ENCODE peak calls at places on chromosomes 2 and 18, in six cellular contexts. I is kidney epithelial cell, O is AG10803, V is aorta, F is adipocyte, K is Peyer's patch. Z is an unnamed sample.

GRCh38 chr18:58195278-58195721 is 151.3 kb downstream of the NEDD4L start:
- DNase-seq in I (no peak), O (no peak), V (peak), F (no peak), K (peak), Z (peak)

GRCh38 chr2:56184500-56184996 is 758 bp downstream of the CCDC85A start:
- DNase-seq in I (no peak), O (no peak), V (no peak), F (peak), K (peak), Z (no peak)

GRCh38 chr2:148540022-148540421 is 104.5 kb upstream of the EPC2 start:
- DNase-seq in I (no peak), O (no peak), V (peak), F (no peak), K (no peak), Z (no peak)

GRCh38 chr18:12438257-12438656 is 30.5 kb downstream of the PRELID3A start:
- DNase-seq in I (no peak), O (no peak), V (no peak), F (no peak), K (no peak), Z (no peak)

GRCh38 chr2:43692428-43692994 is 16.3 kb upstream of the C1GALT1C1L start:
- DNase-seq in I (no peak), O (no peak), V (no peak), F (no peak), K (no peak), Z (peak)

GRCh38 chr18:74745658-74746403 is 148.2 kb downstream of the ZNF407 start:
- DNase-seq in I (peak), O (peak), V (no peak), F (peak), K (no peak), Z (peak)

GRCh38 chr2:65675350-65675749 is 243.0 kb upstream of the SPRED2 start:
- DNase-seq in I (no peak), O (no peak), V (no peak), F (no peak), K (no peak), Z (no peak)

GRCh38 chr2:170816499-170817246 is at the start of gene GAD1:
- DNase-seq in I (no peak), O (peak), V (peak), F (peak), K (peak), Z (peak)

GRCh38 chr2:160474891-160475795 is 18.5 kb downstream of the RBMS1 start:
- DNase-seq in I (no peak), O (no peak), V (no peak), F (no peak), K (no peak), Z (peak)

DNA sequence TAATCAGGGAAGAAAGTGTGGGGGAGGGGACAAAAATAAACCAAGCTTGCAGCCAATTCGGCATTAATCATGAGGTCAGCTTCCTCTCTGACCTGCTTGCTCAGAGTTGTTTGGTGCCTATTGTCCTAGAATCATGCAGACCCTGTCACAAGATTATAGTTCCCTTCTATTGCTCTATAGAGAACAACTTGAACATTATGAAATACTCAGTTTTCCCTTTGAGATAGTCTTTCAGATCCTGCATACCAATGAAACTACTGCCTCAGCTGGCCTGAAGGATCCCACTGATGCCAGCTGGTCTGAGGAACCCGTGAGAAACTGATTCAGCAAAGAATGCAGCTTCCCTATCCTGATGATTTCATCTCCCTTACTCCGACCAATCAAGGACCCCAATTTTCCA is 955 bp upstream of the BBS5 start:
- DNase-seq in I (no peak), O (peak), V (peak), F (peak), K (no peak), Z (peak)
- H3K4me3 ChIP-seq in I (no peak), O (no peak), V (no peak), F (peak), K (no peak), Z (no peak)

DNA sequence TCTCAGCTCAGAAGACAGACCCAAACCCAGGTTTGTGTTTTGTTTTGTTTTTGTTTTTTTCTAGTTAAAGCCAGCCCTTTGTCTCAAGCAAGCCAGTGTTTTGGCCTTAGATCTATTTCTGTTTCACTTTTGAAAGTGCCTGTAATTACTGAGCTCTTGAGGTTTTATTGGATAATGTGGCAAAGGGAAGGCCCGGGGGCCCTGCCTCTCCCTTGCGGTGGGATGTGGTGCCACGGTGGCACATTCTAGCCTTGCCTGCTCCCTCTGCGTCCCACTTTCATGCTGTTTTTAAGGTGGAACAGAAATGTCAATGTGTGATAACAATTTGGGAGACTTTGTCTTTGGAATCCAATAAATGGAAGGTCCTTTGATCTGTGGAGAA is 2.5 kb downstream of the HPCAL1 start:
- DNase-seq in I (no peak), O (peak), V (no peak), F (peak), K (no peak), Z (no peak)
- H3K4me3 ChIP-seq in I (no peak), O (peak), V (no peak), F (no peak), K (peak), Z (no peak)

GRCh38 chr18:34835466-34835865 is 125.4 kb downstream of the DTNA start:
- DNase-seq in I (no peak), O (no peak), V (no peak), F (no peak), K (no peak), Z (no peak)

GRCh38 chr18:34834897-34835296 is 124.8 kb downstream of the DTNA start:
- DNase-seq in I (no peak), O (peak), V (no peak), F (peak), K (no peak), Z (no peak)

GRCh38 chr18:34840416-34840815 is 130.3 kb downstream of the DTNA start:
- DNase-seq in I (no peak), O (no peak), V (no peak), F (no peak), K (no peak), Z (no peak)

GRCh38 chr18:34838669-34839068 is 128.6 kb downstream of the DTNA start:
- DNase-seq in I (no peak), O (no peak), V (no peak), F (no peak), K (no peak), Z (no peak)

GRCh38 chr18:34837769-34838194 is 127.7 kb downstream of the DTNA start:
- DNase-seq in I (no peak), O (peak), V (no peak), F (peak), K (no peak), Z (no peak)
- H3K4me3 ChIP-seq in I (no peak), O (no peak), V (no peak), F (peak), K (no peak), Z (no peak)

DNA sequence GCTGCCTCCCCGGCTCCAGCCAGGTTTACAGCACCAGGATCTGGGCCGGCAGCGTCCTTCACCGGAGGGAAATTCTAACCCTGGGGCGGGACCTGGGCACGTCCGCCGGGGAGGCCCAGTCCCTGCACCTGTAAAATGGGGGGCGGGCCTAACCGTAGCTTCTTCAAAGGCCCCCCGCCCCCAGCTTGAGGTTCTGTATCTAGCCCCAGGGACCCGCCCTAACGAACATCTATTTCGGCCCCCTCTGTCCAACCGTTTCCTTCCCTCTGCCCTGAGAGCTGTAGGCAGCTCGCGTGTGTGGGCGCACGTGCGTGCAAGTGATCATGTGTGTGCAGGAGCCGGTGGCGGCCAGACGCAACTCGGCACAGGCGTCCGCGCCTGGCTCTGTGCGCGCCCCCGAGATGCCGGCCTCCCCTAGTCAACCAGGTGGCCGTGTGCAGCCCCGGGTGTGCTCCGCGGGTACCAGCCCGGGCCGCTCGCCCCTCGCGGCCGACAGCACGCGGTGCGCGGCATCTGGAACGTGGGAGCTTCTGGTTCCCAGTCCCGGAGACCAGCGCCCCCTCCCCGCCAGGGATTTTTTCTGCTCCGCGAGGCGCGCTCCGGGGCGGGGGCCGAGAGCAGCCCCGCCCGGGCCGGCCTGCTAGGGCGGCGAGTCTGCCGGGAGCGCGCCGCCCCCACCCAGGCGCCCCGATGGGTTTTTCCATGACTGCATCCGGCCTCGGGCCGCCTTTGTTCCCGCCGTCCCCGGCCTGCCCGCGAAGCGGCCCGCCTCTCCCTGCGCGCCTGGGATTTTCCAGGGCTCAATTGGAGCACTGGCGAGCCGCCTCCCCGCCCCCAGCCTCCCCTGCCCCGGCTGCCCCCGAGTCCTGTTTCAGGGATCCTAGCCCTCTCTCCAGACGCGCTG is 21.2 kb downstream of the TEX44 start:
- DNase-seq in I (peak), O (peak), V (peak), F (peak), K (peak), Z (peak)
- H3K4me3 ChIP-seq in I (peak), O (peak), V (no peak), F (peak), K (peak), Z (peak)

GRCh38 chr2:36407403-36407802 is 51.8 kb downstream of the CRIM1 start:
- DNase-seq in I (no peak), O (no peak), V (no peak), F (no peak), K (no peak), Z (no peak)
- H3K4me3 ChIP-seq in I (no peak), O (no peak), V (no peak), F (no peak), K (no peak), Z (no peak)

DNA sequence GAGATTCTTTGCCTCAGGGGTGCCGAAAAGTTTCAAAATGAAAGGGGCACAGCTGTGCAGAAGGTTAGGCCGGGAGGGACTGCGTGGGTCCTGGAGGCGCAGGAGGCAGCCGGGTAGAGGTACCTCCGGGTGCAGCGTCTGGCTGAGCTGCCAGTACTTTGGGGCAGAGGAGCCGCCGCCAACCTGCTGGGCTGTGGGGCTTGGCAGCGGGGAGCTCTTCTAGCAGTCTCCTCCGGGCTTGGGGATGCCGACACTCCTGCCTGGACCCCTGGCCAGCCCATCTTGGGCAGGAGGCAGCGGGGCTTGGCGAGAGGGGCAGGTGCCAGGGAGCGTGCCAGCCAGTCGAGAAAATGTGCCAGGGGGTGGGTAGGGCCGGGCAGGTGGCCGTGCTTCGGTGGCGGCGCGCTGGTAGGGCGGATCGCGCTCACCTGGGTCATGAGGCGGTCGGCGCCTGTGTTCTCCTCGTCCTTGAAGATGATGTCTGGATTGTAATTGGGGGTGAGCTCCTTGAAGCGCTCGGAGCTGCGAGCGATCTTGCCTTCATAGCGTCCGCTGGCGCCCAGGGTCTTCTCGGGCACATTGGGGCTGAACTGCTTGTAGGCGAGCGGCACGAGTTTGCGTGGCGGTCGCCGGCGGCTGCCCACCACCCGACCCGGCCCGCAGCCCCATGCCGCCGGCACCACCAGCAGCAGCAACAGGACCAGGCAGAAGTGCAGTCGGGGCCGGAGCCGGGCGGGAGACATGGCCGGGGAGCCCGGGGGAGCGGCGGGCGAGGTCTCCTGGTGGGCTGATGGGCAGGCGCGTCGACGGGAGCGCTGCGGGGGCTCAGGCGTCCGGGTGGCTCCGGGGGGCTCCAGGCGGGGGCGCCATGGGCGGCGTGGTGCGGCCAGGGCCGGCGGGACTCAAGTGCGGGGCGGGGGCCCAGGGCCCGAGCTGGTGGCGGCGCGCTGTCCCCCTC is 717 bp downstream of the IHH start:
- DNase-seq in I (no peak), O (no peak), V (no peak), F (no peak), K (peak), Z (no peak)
- H3K4me3 ChIP-seq in I (no peak), O (no peak), V (no peak), F (no peak), K (peak), Z (no peak)

GRCh38 chr2:229714736-229715541 is 584 bp upstream of the DNER start:
- DNase-seq in I (peak), O (peak), V (peak), F (peak), K (peak), Z (peak)

GRCh38 chr2:229714080-229714735 is at the start of gene DNER:
- DNase-seq in I (no peak), O (no peak), V (no peak), F (peak), K (peak), Z (no peak)

GRCh38 chr2:229715895-229716507 is 1.6 kb upstream of the DNER start:
- DNase-seq in I (peak), O (no peak), V (no peak), F (peak), K (no peak), Z (peak)

GRCh38 chr2:229712125-229712524 is 2.2 kb downstream of the DNER start:
- DNase-seq in I (no peak), O (no peak), V (no peak), F (peak), K (no peak), Z (peak)

GRCh38 chr2:229713371-229714079 is 830 bp downstream of the DNER start:
- DNase-seq in I (no peak), O (no peak), V (no peak), F (peak), K (no peak), Z (no peak)
- H3K4me3 ChIP-seq in I (peak), O (no peak), V (no peak), F (peak), K (peak), Z (peak)

GRCh38 chr18:361941-362913 is 94.4 kb upstream of the THOC1 start:
- DNase-seq in I (no peak), O (peak), V (peak), F (peak), K (no peak), Z (no peak)

GRCh38 chr18:364221-364620 is 96.4 kb upstream of the THOC1 start:
- DNase-seq in I (no peak), O (peak), V (no peak), F (peak), K (no peak), Z (no peak)

GRCh38 chr18:362914-363295 is 95.1 kb upstream of the THOC1 start:
- DNase-seq in I (no peak), O (peak), V (no peak), F (no peak), K (no peak), Z (no peak)

GRCh38 chr18:365651-366050 is 97.8 kb upstream of the THOC1 start:
- DNase-seq in I (no peak), O (no peak), V (no peak), F (no peak), K (no peak), Z (no peak)

DNA sequence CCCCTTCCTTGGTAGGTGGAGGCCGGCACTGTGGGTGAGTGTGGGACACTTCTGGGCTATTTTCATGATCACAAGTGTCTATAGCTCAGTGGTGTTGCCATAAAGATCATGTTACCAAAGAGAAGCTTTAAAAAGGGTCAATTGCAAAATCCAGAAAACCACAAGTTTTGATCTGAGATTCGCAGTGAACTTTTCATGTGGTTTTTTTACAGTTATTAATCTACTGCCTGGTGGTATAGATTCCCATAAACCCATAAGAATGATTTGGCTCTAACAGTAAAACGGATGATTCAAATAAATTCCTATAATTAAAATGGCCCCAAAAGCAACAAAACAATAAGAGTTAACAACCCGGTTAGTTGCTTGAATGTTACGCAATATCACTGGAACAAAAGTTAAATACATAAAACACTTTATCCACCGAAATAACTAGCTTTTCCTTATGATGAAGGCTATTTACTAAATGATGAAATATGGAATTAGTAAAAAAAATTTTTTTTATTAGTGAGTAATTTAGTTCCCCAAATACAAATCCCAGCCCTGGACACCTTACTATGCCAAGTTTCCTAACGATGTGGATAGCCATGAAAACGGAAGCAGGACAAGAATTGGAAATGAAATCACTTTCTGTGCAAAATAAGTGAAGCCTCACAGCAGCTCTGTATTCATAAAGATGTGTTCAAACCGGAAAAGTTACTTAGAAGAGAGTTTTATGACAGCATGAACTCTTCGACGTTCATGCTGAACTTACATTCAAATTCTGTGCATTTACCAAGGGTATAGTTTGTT is 95.7 kb upstream of the THOC1 start:
- DNase-seq in I (no peak), O (peak), V (no peak), F (peak), K (no peak), Z (no peak)
- H3K4me3 ChIP-seq in I (no peak), O (no peak), V (no peak), F (peak), K (no peak), Z (no peak)

GRCh38 chr2:232276739-232277313 is 101.7 kb upstream of the ALPP start:
- DNase-seq in I (no peak), O (no peak), V (no peak), F (no peak), K (no peak), Z (no peak)
- H3K4me3 ChIP-seq in I (no peak), O (no peak), V (no peak), F (no peak), K (no peak), Z (no peak)

Z was measured in bronchial epithelial cell.